ENCODE peak calls at places on chromosomes 3 and 15, in nine cellular contexts. E is COR-L47; X is GM13977; W is H54; R is SK-N-DZ; C is head of caudate nucleus; B is progenitor cell of endocrine pancreas; Y is stimulated activated CD4-positive, alpha-beta T cell treated with anti-CD3 and anti-CD28 coated beads, Interleukin-12 subunit alpha, Interleukin-12 subunit beta, amount 100 ng/mL, for 4 hours; V is left ventricle myocardium superior. G is an unnamed sample.

GRCh38 chr15:57153140-57153539 is 223.2 kb upstream of the CGNL1 start:
- DNase-seq in W (no peak), C (no peak), B (no peak), R (no peak), Y (no peak), V (no peak), E (no peak), X (no peak), G (peak; percentile 1)

GRCh38 chr3:118803096-118803476 is 231.6 kb downstream of the IGSF11 start:
- DNase-seq in W (no peak), B (no peak), Y (no peak), X (no peak), V (no peak), C (no peak), R (no peak), E (no peak), G (no peak)

GRCh38 chr3:65005481-65005880 is 317.7 kb upstream of the ADAMTS9 start:
- DNase-seq in E (no peak), C (no peak), W (no peak), X (no peak), Y (no peak), B (no peak), R (no peak), V (no peak), G (no peak)

GRCh38 chr15:93152264-93152884 is 63.4 kb upstream of the RGMA start:
- DNase-seq in B (no peak), W (no peak), Y (no peak), C (no peak), E (no peak), R (no peak), V (no peak), X (no peak), G (no peak)

GRCh38 chr3:189353988-189354735 is 182.4 kb downstream of the TPRG1 start:
- DNase-seq in V (no peak), B (no peak), X (no peak), W (no peak), C (no peak), R (no peak), Y (no peak), E (peak; percentile 9), G (no peak)

GRCh38 chr3:126035362-126036050 is 48.4 kb downstream of the SLC41A3 start:
- DNase-seq in V (no peak), W (no peak), B (no peak), E (no peak), Y (no peak), X (no peak), C (no peak), R (no peak), G (no peak)

GRCh38 chr15:49421991-49422390 is 1.1 kb upstream of the FGF7 start:
- DNase-seq in E (peak; percentile 46), V (peak; percentile 78), B (no peak), C (no peak), Y (peak; percentile 11), W (no peak), R (peak; percentile 56), X (peak; percentile 14), G (no peak)

GRCh38 chr3:49724586-49724985 is 835 bp upstream of the GMPPB start:
- DNase-seq in W (no peak), V (no peak), Y (no peak), X (peak; percentile 61), C (no peak), E (no peak), B (no peak), R (no peak), G (no peak)

GRCh38 chr3:42302924-42303634 is 37.1 kb upstream of the CCK start:
- DNase-seq in X (no peak), W (no peak), B (no peak), E (no peak), R (no peak), C (no peak), V (no peak), Y (no peak), G (no peak)

GRCh38 chr3:65168547-65168946 is 480.7 kb upstream of the ADAMTS9 start:
- DNase-seq in Y (no peak), B (no peak), X (no peak), V (no peak), R (no peak), E (no peak), C (no peak), W (no peak), G (no peak)